ENCODE peak calls at places on chromosomes 1 and 21, in seven cellular contexts. H, V, G, P, Z, J and F are unnamed samples.
A peak's percentile ranks its signal among the peaks of the same experiment; 100 is the strongest.

GRCh38 chr21:41316641-41317392 is at the start of gene FAM3B:
- ATAC-seq in H (peak; percentile 39), Z (no peak), P (no peak), J (peak; percentile 72), G (peak; percentile 92), V (no peak), F (peak; percentile 21)

GRCh38 chr1:154970631-154971340 is at the start of gene SHC1:
- ATAC-seq in H (peak; percentile 71), V (peak; percentile 61), Z (peak; percentile 67), P (peak; percentile 53), J (peak; percentile 75), G (no peak), F (peak; percentile 69)

GRCh38 chr1:38129473-38129872 is 82.9 kb upstream of the POU3F1 start:
- ATAC-seq in J (peak; percentile 47), V (peak; percentile 78), H (no peak), G (no peak), Z (peak; percentile 23), P (no peak), F (no peak)

GRCh38 chr1:21553116-21553926 is 44.1 kb downstream of the ALPL start:
- ATAC-seq in Z (no peak), H (no peak), V (no peak), P (no peak), G (no peak), J (no peak), F (no peak)

GRCh38 chr21:18545908-18546307 is 142.3 kb upstream of the TMPRSS15 start:
- ATAC-seq in Z (no peak), J (no peak), G (no peak), P (no peak), H (no peak), V (no peak), F (no peak)

GRCh38 chr21:32712043-32712442 is 15.8 kb downstream of the SYNJ1 start:
- ATAC-seq in Z (peak; percentile 100), H (no peak), V (no peak), P (no peak), G (no peak), J (no peak), F (no peak)

GRCh38 chr1:9321480-9321849 is 28.8 kb downstream of the SPSB1 start:
- ATAC-seq in J (no peak), H (peak; percentile 55), V (no peak), P (peak; percentile 9), G (no peak), Z (no peak), F (peak; percentile 37)

GRCh38 chr1:81226603-81226928 is 574.2 kb upstream of the ADGRL2 start:
- ATAC-seq in P (no peak), G (no peak), H (no peak), Z (no peak), J (no peak), V (no peak), F (no peak)

GRCh38 chr1:212549503-212550017 is 59.0 kb upstream of the ATF3 start:
- ATAC-seq in V (no peak), J (no peak), Z (no peak), P (no peak), G (no peak), H (no peak), F (no peak)

GRCh38 chr21:31030367-31031106 is 7.7 kb downstream of the KRTAP19-8 start:
- ATAC-seq in Z (peak; percentile 86), J (no peak), G (no peak), V (no peak), P (no peak), H (no peak), F (no peak)

GRCh38 chr1:171142081-171142450 is 43.0 kb upstream of the FMO2 start:
- ATAC-seq in P (peak; percentile 82), H (peak; percentile 79), V (no peak), G (peak; percentile 69), Z (no peak), J (peak; percentile 81), F (peak; percentile 86)

GRCh38 chr1:27027575-27028250 is 15.1 kb upstream of the TENT5B start:
- ATAC-seq in V (no peak), Z (no peak), H (no peak), P (no peak), J (peak; percentile 63), G (no peak), F (no peak)

GRCh38 chr21:38170283-38170682 is 86.5 kb upstream of the KCNJ15 start:
- ATAC-seq in J (no peak), V (no peak), P (no peak), G (no peak), H (peak; percentile 43), Z (peak; percentile 76), F (no peak)

GRCh38 chr1:221856188-221857093 is 114.6 kb upstream of the DUSP10 start:
- ATAC-seq in Z (no peak), G (no peak), J (no peak), P (no peak), V (peak; percentile 27), H (no peak), F (no peak)

GRCh38 chr1:54290443-54291184 is 90.6 kb downstream of the MRPL37 start:
- ATAC-seq in V (no peak), P (peak; percentile 40), G (no peak), J (peak; percentile 64), Z (no peak), H (no peak), F (peak; percentile 54)

GRCh38 chr1:220315070-220315839 is 43.0 kb upstream of the RAB3GAP2 start:
- ATAC-seq in J (no peak), Z (no peak), G (no peak), H (no peak), V (no peak), P (no peak), F (peak; percentile 31)

GRCh38 chr21:34835526-34835925 is 166.7 kb downstream of the CLIC6 start:
- ATAC-seq in V (no peak), H (peak; percentile 59), G (no peak), J (peak; percentile 12), Z (no peak), P (peak; percentile 25), F (peak; percentile 64)

GRCh38 chr1:31576201-31576669 is at the start of gene TINAGL1:
- ATAC-seq in H (peak; percentile 51), G (peak; percentile 71), Z (peak; percentile 64), P (peak; percentile 21), J (peak; percentile 77), V (peak; percentile 71), F (peak; percentile 37)

GRCh38 chr1:216778763-216779162 is 55.5 kb upstream of the ESRRG start:
- ATAC-seq in G (no peak), V (no peak), Z (no peak), H (no peak), P (no peak), J (no peak), F (no peak)

GRCh38 chr1:60280764-60281278 is 207.3 kb upstream of the C1orf87 start:
- ATAC-seq in P (no peak), Z (no peak), H (no peak), J (peak; percentile 56), G (no peak), V (peak; percentile 39), F (no peak)

GRCh38 chr1:61606448-61607312 is 118.3 kb downstream of the TM2D1 start:
- ATAC-seq in H (peak; percentile 91), V (no peak), J (no peak), Z (no peak), P (peak; percentile 72), G (peak; percentile 35), F (peak; percentile 94)

GRCh38 chr1:22600071-22600816 is 36.2 kb upstream of the C1QA start:
- ATAC-seq in P (no peak), H (no peak), J (peak; percentile 71), G (no peak), V (peak; percentile 85), Z (no peak), F (no peak)

DNA sequence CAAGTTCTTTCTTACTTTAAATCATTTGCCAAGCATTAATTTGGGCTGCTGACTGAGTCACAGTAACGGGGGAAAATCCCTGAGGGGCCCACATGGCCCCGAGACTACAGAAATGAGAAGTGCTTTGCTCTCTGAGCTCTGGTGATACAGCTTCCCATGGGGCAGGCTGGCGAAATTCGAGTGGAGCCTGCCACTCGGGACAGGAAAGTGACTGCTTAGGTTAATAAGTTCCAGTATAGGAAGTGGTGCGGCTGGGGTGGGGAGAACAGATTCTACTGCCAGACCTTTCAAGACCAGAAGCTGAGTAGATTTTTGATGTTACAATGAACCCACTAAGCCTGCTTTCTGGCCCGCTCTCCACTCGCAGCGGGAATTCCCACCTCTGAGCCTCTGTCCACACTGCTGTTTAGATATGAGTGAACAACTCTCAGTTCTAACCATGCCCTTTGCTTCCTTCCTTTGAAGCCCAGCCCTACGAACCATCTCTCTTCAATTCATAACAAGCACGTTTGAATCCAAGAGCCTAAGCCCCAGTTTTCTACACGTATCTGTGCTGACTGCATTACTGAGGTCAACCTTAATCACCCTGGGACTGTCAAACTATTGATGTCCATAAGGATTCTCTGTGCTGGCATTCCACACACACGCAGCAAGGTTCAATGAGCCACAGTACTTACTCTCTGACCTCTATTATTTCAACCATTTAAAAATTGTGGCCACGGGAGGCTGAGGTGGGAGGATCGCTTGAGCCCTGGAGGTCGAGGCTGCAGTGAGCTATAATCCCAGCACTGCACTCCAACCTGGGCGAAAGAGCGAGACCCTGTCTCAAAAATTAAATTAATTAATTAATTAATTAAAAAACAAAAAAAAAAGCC is 9.6 kb downstream of the ZBTB17 start:
- ATAC-seq in V (no peak), H (peak; percentile 62), G (peak; percentile 57), J (peak; percentile 51), P (peak; percentile 48), Z (peak; percentile 80), F (no peak)
- TF ChIP-seq POLR2A in V (no peak), H (peak; percentile 43), G (no peak), J (no peak), P (no peak), Z (no peak), F (no peak)

GRCh38 chr1:85371021-85371420 is 93.9 kb downstream of the DDAH1 start:
- ATAC-seq in H (no peak), Z (no peak), J (no peak), V (no peak), G (no peak), P (no peak), F (no peak)

GRCh38 chr1:85374160-85374559 is 90.8 kb downstream of the DDAH1 start:
- ATAC-seq in J (peak; percentile 79), Z (no peak), G (no peak), P (peak; percentile 99), H (no peak), V (peak; percentile 34), F (no peak)

GRCh38 chr1:85375422-85375934 is 89.5 kb downstream of the DDAH1 start:
- ATAC-seq in P (no peak), J (no peak), H (no peak), G (peak; percentile 15), V (no peak), Z (no peak), F (no peak)

GRCh38 chr1:85368073-85368778 is 91.8 kb upstream of the BCL10 start:
- ATAC-seq in J (no peak), V (no peak), G (no peak), Z (no peak), H (no peak), P (no peak), F (no peak)

GRCh38 chr1:85372683-85373446 is 92.1 kb downstream of the DDAH1 start:
- ATAC-seq in G (peak; percentile 61), V (no peak), Z (no peak), H (no peak), P (no peak), J (no peak), F (no peak)
- H3K4me1 ChIP-seq in G (peaks cover 39% of the 10 kb centered on the region), V (peaks cover 6% of the 10 kb centered on the region), Z (no peaks in the 10 kb centered on the region), H (peaks cover 6% of the 10 kb centered on the region), P (peaks cover 42% of the 10 kb centered on the region), J (peaks cover 20% of the 10 kb centered on the region), F (no peaks in the 10 kb centered on the region)

GRCh38 chr1:182404764-182405163 is 4.3 kb upstream of the TEDDM1 start:
- ATAC-seq in V (peak; percentile 88), G (no peak), H (no peak), P (no peak), J (peak; percentile 76), Z (peak; percentile 49), F (no peak)
- TF ChIP-seq CTCF in V (no peak), G (no peak), H (no peak), P (no peak), J (no peak), Z (peak; percentile 1), F (no peak)

GRCh38 chr1:201023517-201023902 is at the start of gene KIF21B:
- ATAC-seq in V (peak; percentile 91), Z (peak; percentile 68), G (peak; percentile 88), H (peak; percentile 90), J (peak; percentile 86), P (peak; percentile 63), F (peak; percentile 86)
- TF ChIP-seq POLR2A in V (no peak), Z (peak; percentile 74), G (no peak), H (peak; percentile 55), J (no peak), P (no peak), F (no peak)